ENCODE peak calls at places on chromosome 10, in nine cellular contexts. Z is mucosa of descending colon, G is mesothelial cell of epicardium, P is fibroblast of mammary gland, L is foreskin keratinocyte, K is endothelial cell, F is adrenal gland, U is astrocyte, A is IMR-90. E is an unnamed sample.

GRCh38 chr10:101775273-101776131 is at the start of gene FGF8:
- DNase-seq in Z (no peak), G (no peak), P (no peak), L (no peak), K (no peak), F (no peak), U (no peak), A (no peak), E (no peak)

GRCh38 chr10:3827266-3827665 is 42.3 kb upstream of the KLF6 start:
- DNase-seq in Z (no peak), G (no peak), P (no peak), L (no peak), K (no peak), F (no peak), U (no peak), A (no peak), E (no peak)

GRCh38 chr10:34292675-34293074 is 522.4 kb downstream of the PARD3 start:
- DNase-seq in Z (no peak), G (no peak), P (peak), L (no peak), K (no peak), F (no peak), U (no peak), A (peak), E (no peak)

GRCh38 chr10:124332426-124332825 is 86.3 kb downstream of the OAT start:
- DNase-seq in Z (no peak), G (no peak), P (no peak), L (peak), K (no peak), F (no peak), U (peak), A (no peak), E (no peak)

GRCh38 chr10:11604742-11605650 is 6.5 kb downstream of the USP6NL start:
- DNase-seq in Z (no peak), G (no peak), P (no peak), L (no peak), K (no peak), F (no peak), U (no peak), A (no peak), E (no peak)

GRCh38 chr10:45308707-45309106 is 6.7 kb downstream of the OR13A1 start:
- DNase-seq in Z (no peak), G (no peak), P (no peak), L (no peak), K (no peak), F (no peak), U (no peak), A (no peak), E (no peak)

GRCh38 chr10:111525696-111526095 is 448.9 kb downstream of the ADRA2A start:
- DNase-seq in Z (no peak), G (no peak), P (no peak), L (no peak), K (no peak), F (no peak), U (no peak), A (no peak), E (no peak)

GRCh38 chr10:86349474-86349873 is 17.1 kb downstream of the GRID1 start:
- DNase-seq in Z (no peak), G (no peak), P (no peak), L (no peak), K (peak), F (no peak), U (no peak), A (no peak), E (peak)

GRCh38 chr10:103660364-103661197 is 167.1 kb downstream of the NEURL1 start:
- DNase-seq in Z (no peak), G (no peak), P (peak), L (no peak), K (no peak), F (peak), U (no peak), A (peak), E (no peak)

GRCh38 chr10:35379226-35380137 is 43.2 kb downstream of the CCNY start:
- DNase-seq in Z (no peak), G (no peak), P (peak), L (no peak), K (peak), F (no peak), U (peak), A (peak), E (no peak)
- TF ChIP-seq CTCF in Z (no peak), G (no peak), P (no peak), L (no peak), K (no peak), F (no peak), U (no peak), A (no peak), E (no peak)

DNA sequence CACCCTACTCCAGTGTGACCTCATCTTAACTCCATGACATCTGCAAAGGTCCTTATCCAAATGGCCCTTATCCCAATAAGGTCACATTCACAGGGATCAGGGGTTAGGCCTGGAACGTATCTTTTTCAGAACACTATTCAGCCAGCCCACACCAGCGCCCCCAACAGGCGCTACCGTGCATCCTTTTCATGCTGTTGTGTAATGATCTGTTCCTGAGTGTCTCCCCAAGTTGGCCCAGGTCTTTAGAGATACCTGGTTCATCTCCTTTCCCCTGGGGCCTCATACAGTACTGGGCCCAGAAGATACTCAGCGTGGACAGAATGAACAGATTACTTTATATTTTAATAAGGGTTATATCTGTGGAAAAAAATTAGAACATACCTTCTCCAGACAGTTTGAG is 132.6 kb upstream of the ADAM12 start:
- DNase-seq in Z (no peak), G (no peak), P (no peak), L (no peak), K (no peak), F (no peak), U (no peak), A (no peak), E (no peak)
- TF ChIP-seq CTCF in Z (no peak), G (no peak), P (no peak), L (no peak), K (no peak), F (no peak), U (peak), A (no peak), E (peak)

DNA sequence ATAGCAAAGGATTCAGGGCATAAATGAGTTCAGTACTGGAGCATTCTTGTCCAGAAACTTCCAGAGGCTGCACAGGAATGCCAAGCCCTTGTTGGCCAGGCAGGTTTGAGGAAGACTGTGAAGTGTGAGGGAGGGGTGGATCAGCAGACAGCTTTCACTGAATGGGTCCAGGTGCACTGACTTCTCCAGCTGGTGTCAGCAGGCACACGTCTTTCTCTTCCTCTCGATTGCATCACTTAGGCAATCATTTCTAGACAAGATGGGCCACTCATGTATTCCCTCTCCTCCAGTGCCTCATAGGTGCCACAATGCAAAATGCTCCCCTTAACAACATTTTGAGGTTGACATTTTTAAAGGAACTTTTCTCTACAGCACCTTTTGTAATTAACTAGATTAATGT is 15.6 kb upstream of the PLEKHS1 start:
- DNase-seq in Z (peak), G (no peak), P (peak), L (peak), K (no peak), F (no peak), U (no peak), A (no peak), E (no peak)
- TF ChIP-seq CTCF in Z (no peak), G (no peak), P (no peak), L (peak), K (no peak), F (no peak), U (no peak), A (no peak), E (no peak)

GRCh38 chr10:15587271-15587670 is 132.5 kb downstream of the ITGA8 start:
- DNase-seq in Z (no peak), G (no peak), P (no peak), L (no peak), K (no peak), F (no peak), U (no peak), A (no peak), E (no peak)

GRCh38 chr10:15589109-15589508 is 130.6 kb downstream of the ITGA8 start:
- DNase-seq in Z (no peak), G (no peak), P (no peak), L (no peak), K (no peak), F (no peak), U (no peak), A (peak), E (no peak)

GRCh38 chr10:15588635-15589081 is 131.1 kb downstream of the ITGA8 start:
- DNase-seq in Z (no peak), G (no peak), P (no peak), L (no peak), K (peak), F (no peak), U (no peak), A (no peak), E (no peak)

GRCh38 chr10:15579605-15580004 is 140.1 kb downstream of the ITGA8 start:
- DNase-seq in Z (no peak), G (no peak), P (peak), L (no peak), K (no peak), F (no peak), U (peak), A (peak), E (no peak)

DNA sequence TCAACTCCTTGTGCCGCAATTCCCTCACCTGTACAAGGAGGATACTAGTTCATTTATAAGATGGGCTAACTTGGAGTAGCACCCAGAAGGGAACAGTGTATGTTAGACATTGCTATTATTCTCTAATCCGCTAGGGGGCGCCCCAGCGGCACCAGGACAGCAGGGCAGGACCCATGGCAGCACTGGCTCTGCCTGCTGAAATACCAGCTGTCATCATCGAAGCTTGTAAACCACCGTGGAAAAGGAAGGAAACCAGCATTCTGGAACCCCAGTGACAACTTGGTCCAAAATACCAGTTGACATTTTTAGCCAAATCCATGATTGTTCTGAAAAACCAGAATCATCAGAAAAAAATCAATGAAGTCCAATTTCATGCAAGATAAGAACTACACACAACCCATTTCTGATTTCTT is 134.4 kb downstream of the ITGA8 start:
- DNase-seq in Z (peak), G (peak), P (peak), L (no peak), K (peak), F (peak), U (no peak), A (peak), E (peak)
- TF ChIP-seq CTCF in Z (peak), G (peak), P (peak), L (peak), K (peak), F (peak), U (peak), A (peak), E (peak)

DNA sequence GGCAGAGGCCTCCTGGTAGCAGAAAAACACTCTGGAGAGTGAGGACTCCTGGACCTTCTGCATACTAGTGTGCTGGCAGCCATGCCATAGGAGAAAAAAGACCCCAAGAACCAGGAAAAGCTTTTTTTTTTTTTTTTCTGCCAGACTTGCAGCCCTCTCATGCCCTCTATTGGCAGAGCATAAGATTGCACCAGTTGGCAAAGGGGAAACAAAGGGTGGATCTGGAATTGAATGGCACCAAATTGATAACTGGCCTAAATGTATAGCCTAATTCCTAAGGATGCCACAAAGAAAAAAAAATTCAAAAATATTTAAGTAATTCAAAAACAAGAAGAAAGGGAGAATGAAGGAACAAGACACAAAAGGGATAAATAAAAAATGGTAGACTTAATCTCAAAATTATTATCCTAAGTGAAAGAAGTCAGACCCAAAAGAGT is 112.5 kb upstream of the GHITM start:
- DNase-seq in Z (peak), G (no peak), P (peak), L (no peak), K (peak), F (no peak), U (no peak), A (peak), E (peak)
- TF ChIP-seq CTCF in Z (peak), G (peak), P (peak), L (peak), K (peak), F (peak), U (peak), A (peak), E (peak)

GRCh38 chr10:14124951-14125350 is 205.8 kb downstream of the FRMD4A start:
- DNase-seq in Z (no peak), G (no peak), P (peak), L (no peak), K (no peak), F (no peak), U (no peak), A (peak), E (no peak)

GRCh38 chr10:14123066-14123465 is 207.7 kb downstream of the FRMD4A start:
- DNase-seq in Z (no peak), G (no peak), P (no peak), L (no peak), K (no peak), F (no peak), U (no peak), A (no peak), E (no peak)

GRCh38 chr10:14116837-14117236 is 213.9 kb downstream of the FRMD4A start:
- DNase-seq in Z (no peak), G (no peak), P (no peak), L (no peak), K (no peak), F (no peak), U (no peak), A (no peak), E (no peak)

GRCh38 chr10:14118953-14119352 is 211.8 kb downstream of the FRMD4A start:
- DNase-seq in Z (no peak), G (no peak), P (no peak), L (no peak), K (no peak), F (no peak), U (no peak), A (no peak), E (no peak)

DNA sequence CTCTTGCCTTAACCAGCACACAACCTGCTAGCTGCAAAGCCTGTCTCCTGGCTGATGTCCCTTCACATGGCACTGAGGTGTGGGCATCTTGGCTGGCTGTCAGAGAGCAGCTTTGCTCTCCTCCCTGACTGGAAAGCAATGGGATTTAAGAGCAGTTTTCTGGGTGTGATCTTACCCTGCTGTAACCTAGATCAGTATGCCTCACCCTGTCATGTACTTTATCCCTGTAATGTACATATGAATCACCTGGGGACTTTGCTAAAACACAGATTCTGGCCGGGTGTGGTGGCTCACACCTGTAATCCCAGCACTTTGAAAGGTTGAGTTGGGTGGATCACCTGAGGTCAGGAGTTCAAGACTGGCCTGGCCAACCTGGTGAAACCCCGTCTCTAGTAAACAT is 209.9 kb downstream of the FRMD4A start:
- DNase-seq in Z (no peak), G (no peak), P (no peak), L (no peak), K (no peak), F (no peak), U (no peak), A (no peak), E (no peak)
- TF ChIP-seq CTCF in Z (no peak), G (no peak), P (no peak), L (no peak), K (no peak), F (no peak), U (no peak), A (no peak), E (no peak)

DNA sequence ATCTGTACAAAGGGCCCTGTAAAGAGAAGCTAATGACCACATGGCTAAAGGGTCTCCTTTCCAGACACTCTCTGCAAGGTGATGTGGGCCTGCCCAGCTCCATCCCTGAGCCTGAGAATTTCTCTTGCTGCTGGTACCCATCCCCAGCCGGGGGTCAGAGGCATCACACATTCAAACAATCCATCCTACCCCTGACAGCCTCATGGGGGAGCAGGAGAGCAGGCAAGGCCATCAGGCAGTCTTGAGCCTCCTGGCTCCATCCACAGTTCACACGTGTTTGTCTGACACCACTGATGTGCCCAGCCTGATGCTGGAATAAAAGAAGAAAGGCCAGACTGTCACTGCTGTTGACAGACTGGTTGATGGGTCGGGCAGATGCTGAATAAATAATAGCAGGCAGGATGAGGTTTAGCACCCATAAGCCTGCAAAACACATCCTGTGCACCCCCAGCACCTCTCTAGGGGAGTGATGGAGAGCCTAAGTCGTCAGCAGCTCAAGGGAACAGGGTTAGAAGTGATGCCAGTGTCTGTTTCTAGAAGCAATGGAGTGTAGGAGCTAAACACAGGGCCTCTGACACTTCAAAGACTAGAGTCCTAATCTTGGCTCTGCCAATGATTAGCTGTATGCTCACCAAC is 43.5 kb downstream of the TLL2 start:
- DNase-seq in Z (peak), G (no peak), P (peak), L (no peak), K (peak), F (peak), U (no peak), A (peak), E (peak)
- TF ChIP-seq CTCF in Z (peak), G (no peak), P (peak), L (peak), K (no peak), F (peak), U (peak), A (peak), E (peak)

GRCh38 chr10:6401066-6401465 is 179.0 kb downstream of the PRKCQ start:
- DNase-seq in Z (no peak), G (no peak), P (peak), L (no peak), K (no peak), F (no peak), U (no peak), A (no peak), E (no peak)
- TF ChIP-seq CTCF in Z (no peak), G (no peak), P (no peak), L (no peak), K (no peak), F (no peak), U (no peak), A (no peak), E (no peak)

DNA sequence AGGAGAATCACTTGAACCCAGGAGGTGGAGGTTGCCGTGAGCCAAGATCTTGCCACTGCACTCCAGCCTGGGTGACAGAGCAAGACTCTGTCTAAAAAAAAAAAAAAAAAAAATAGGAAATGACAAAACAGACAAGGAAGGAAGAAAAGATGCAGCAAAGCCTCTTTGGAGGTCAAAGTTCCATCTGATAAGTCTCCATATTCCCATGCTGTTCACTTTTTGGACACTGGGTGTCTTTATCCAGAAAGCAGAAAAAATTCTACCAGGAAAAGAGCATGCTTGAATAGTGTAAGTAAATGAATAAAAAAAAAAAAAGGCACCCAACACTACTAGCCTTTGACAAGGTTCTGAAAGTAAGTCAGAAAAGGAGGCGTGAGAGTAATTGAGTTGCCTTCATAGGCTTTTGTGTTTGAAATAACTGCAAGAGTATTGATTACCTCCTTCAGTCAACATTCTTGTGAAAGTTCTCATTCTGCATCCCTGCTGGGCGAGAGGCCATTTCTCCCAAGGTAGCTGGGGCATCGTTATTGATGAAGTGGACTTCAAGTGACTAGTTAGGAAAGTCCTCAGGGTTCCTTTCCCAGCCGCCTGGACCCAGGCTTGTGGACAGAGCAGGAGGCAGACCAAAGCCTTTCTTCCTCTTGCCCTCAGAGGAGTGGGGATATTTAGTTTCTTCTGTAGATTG is 133.3 kb upstream of the KIF5B start:
- DNase-seq in Z (peak), G (no peak), P (peak), L (no peak), K (no peak), F (no peak), U (peak), A (peak), E (no peak)
- TF ChIP-seq CTCF in Z (peak), G (peak), P (peak), L (peak), K (no peak), F (peak), U (peak), A (peak), E (peak)

E was measured in neural crest cell.